ENCODE peak calls at places on chromosomes 5 and 9, in four cellular contexts. T is OCI-LY7; Z is CD8-positive, alpha-beta memory T cell; I is cardiac muscle cell. U is an unnamed sample.
A peak's percentile ranks its signal among the peaks of the same experiment; 100 is the strongest.

GRCh38 chr9:128093016-128093415 is 25.0 kb downstream of the SLC25A25 start:
- DNase-seq in I (no peak), T (no peak), Z (no peak), U (no peak)

GRCh38 chr5:159385529-159385928 is 55.2 kb upstream of the IL12B start:
- DNase-seq in T (no peak), Z (no peak), I (no peak), U (no peak)

GRCh38 chr5:118592678-118593328 is 395.5 kb downstream of the DTWD2 start:
- DNase-seq in I (no peak), T (peak; percentile 16), Z (no peak), U (no peak)

GRCh38 chr5:44565872-44566271 is 176.7 kb upstream of the FGF10 start:
- DNase-seq in T (no peak), Z (no peak), I (no peak), U (no peak)

GRCh38 chr5:10656176-10656830 is 92.4 kb downstream of the ANKRD33B start:
- DNase-seq in I (no peak), Z (no peak), T (no peak), U (no peak)

GRCh38 chr5:120140510-120140909 is 323.6 kb upstream of the PRR16 start:
- DNase-seq in Z (no peak), I (no peak), T (no peak), U (no peak)

GRCh38 chr9:102185962-102186361 is 447.5 kb upstream of the GRIN3A start:
- DNase-seq in Z (no peak), I (no peak), T (no peak), U (no peak)

GRCh38 chr5:96725257-96725656 is 63.1 kb downstream of the CAST start:
- DNase-seq in I (no peak), Z (no peak), T (no peak), U (no peak)

GRCh38 chr5:166551384-166551783 is 1740.1 kb upstream of the WWC1 start:
- DNase-seq in Z (no peak), I (peak; percentile 57), T (no peak), U (no peak)

GRCh38 chr9:16268037-16269010 is 602.1 kb downstream of the BNC2 start:
- DNase-seq in T (no peak), I (peak; percentile 32), Z (no peak), U (no peak)

GRCh38 chr5:45609661-45610060 is 86.5 kb downstream of the HCN1 start:
- DNase-seq in I (no peak), T (no peak), Z (no peak), U (no peak)

GRCh38 chr9:90900130-90900529 is 98.5 kb downstream of the SYK start:
- DNase-seq in Z (no peak), T (no peak), I (peak; percentile 49), U (no peak)

GRCh38 chr9:88143944-88144343 is 5.7 kb upstream of the SPATA31C2 start:
- DNase-seq in I (no peak), Z (no peak), T (no peak), U (no peak)

GRCh38 chr5:57871496-57871895 is 388.9 kb upstream of the ACTBL2 start:
- DNase-seq in I (no peak), Z (no peak), T (no peak), U (no peak)

GRCh38 chr5:1686066-1686802 is 113.4 kb downstream of the MRPL36 start:
- DNase-seq in T (no peak), Z (no peak), I (no peak), U (no peak)

GRCh38 chr5:33067291-33067690 is 356.2 kb downstream of the NPR3 start:
- DNase-seq in Z (no peak), I (no peak), T (no peak), U (no peak)

GRCh38 chr5:81334304-81335061 is 33.1 kb downstream of the ZCCHC9 start:
- DNase-seq in Z (no peak), T (no peak), I (peak; percentile 37), U (no peak)

GRCh38 chr5:9686211-9686610 is 56.1 kb upstream of the TAS2R1 start:
- DNase-seq in Z (no peak), T (no peak), I (peak; percentile 50), U (no peak)

DNA sequence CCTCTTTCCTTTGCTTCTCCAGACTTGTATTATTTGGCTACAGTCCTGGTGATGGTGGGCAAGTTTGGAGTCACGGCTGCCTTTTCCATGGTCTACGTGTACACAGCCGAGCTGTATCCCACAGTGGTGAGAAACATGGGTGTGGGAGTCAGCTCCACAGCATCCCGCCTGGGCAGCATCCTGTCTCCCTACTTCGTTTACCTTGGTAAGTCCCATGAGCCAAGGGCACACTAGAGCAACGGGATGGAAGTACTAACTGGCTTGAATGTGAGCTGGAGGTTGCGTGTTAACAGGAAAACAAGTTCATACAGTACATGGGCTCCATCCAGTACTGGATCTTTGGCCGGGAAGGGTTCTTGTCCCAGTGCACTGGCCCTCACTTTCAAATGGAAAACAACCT is 22.9 kb downstream of the SLC22A5 start:
- DNase-seq in T (no peak), Z (no peak), I (no peak), U (no peak)
- H3K4me1 ChIP-seq in T (peaks cover 14% of the 10 kb centered on the region), Z (peaks cover 48% of the 10 kb centered on the region), I (peaks cover 25% of the 10 kb centered on the region), U (no peaks in the 10 kb centered on the region)

DNA sequence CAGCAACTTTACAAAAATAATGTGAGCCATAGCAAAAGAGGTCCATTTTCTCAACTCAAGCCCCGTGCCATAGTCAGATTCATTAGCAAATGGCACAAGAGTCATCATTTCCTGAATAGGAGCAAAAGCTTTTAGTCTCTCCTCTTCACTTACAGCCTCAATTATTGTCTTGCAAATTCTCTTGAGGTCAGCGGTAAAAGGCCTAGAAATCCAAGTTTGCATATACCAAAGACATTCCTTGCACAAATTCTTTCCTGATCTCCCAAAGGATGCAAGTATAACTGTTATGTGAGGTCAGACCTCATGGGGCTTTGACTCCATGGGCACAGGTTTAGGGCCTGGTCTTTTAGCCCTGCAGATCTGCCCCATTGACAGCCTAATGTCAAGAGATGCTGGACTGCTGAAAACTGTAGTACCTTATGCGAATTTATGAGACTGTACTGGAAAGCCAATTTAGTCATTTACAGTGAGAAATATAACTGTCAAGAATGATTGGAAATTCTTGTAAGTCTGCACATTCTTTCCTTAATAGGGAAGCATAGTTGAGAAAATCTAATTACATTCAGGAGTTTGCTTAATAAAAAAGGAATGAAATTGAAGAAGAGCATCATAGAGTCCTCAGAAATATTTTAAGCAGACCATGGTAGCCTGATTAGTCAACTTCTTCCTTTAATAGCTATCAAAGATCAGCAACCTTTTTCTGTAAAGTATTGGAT is 45.4 kb downstream of the GCNT4 start:
- DNase-seq in T (no peak), I (peak; percentile 3), Z (no peak), U (peak; percentile 65)
- H3K4me3 ChIP-seq in T (no peak overlapping the region), I (no peak overlapping the region), Z (no peak overlapping the region), U (no peak overlapping the region)

GRCh38 chr9:120392711-120393110 is 187.3 kb downstream of the CDK5RAP2 start:
- DNase-seq in Z (no peak), T (no peak), I (no peak), U (no peak)
- H3K36me3 ChIP-seq in Z (peaks cover 51% of the 10 kb centered on the region), T (peaks cover 97% of the 10 kb centered on the region), I (peaks cover 25% of the 10 kb centered on the region), U (peaks cover 78% of the 10 kb centered on the region)

GRCh38 chr5:131214828-131215227 is 44.1 kb downstream of the LYRM7 start:
- DNase-seq in T (no peak), I (no peak), Z (no peak), U (no peak)
- H3K4me1 ChIP-seq in T (peaks cover 44% of the 10 kb centered on the region), I (peaks cover 16% of the 10 kb centered on the region), Z (peaks cover 32% of the 10 kb centered on the region), U (peaks cover 9% of the 10 kb centered on the region)

DNA sequence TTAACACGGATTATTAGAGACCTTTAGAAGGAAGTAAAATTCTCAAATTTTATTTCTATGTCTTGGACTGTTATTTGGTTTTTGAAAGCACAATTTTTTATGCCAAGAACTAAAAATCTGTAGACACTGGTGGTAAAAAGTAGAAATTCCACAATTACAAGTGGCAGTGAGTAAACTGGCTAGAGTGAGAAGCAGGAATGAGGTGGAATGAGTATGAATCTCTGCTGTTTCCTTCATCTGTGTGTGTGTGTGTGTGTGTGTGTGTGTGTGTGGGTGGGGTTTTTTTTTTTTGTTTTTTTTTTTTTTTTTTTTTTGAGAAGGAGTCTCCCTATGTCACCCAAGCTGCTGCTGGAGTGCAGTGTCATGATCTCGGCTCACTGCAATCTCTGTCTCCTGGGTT is 94.2 kb downstream of the TLE4 start:
- DNase-seq in T (no peak), Z (no peak), I (no peak), U (no peak)
- H3K4me3 ChIP-seq in T (no peak overlapping the region), Z (no peak overlapping the region), I (no peak overlapping the region), U (no peak overlapping the region)

DNA sequence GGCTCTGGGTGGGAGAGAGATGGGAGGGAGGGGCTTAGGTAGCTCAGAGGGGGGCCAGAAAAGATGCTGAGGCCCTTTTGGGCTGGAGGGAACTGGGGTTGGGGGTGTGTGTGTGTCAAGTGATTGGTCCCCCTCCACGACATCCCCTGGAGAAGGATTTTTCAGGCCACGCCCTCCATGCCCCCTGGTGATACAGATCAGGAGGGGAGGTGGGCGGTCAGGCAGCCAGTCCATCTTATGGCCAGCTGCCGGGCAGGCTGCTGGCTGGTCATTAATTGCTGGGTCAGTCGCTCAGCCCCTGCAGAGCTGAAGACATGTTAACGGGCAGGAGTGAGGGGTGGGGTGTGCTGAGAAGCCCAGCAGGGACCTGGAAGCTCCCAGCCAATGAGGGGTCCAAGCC is 19.4 kb downstream of the PDGFRB start:
- DNase-seq in I (no peak), T (no peak), Z (no peak), U (no peak)
- H3K36me3 ChIP-seq in I (no peaks in the 10 kb centered on the region), T (no peaks in the 10 kb centered on the region), Z (no peaks in the 10 kb centered on the region), U (no peaks in the 10 kb centered on the region)

GRCh38 chr5:173790177-173790719 is 97.9 kb upstream of the CPEB4 start:
- DNase-seq in T (peak; percentile 71), I (no peak), Z (no peak), U (no peak)

GRCh38 chr5:173793677-173794570 is 94.2 kb upstream of the CPEB4 start:
- DNase-seq in Z (no peak), T (no peak), I (no peak), U (no peak)

GRCh38 chr5:173792781-173793547 is 95.2 kb upstream of the CPEB4 start:
- DNase-seq in I (no peak), T (no peak), Z (no peak), U (no peak)

GRCh38 chr5:173790836-173791546 is 97.2 kb upstream of the CPEB4 start:
- DNase-seq in T (no peak), Z (no peak), I (no peak), U (no peak)

DNA sequence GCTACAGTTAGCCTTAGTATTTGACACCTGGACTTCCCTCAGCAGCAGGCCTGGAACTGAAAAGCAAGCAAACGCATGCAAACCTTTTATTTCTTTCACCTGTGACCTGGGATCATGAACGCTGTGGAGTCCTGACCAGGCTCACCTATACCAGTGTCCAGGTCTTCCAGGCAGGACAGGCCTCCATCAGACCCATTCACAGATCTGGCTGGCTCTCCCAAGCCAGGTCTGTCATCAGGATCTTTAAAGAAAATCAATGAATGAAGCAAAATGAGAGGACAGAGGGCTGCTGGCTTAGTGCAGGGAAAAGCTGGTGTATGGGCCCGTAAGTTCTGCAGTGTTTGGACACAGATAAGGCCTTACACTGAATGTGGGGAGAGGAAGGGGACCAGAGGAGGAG is 96.3 kb upstream of the CPEB4 start:
- DNase-seq in I (no peak), Z (no peak), T (no peak), U (no peak)
- H3K4me1 ChIP-seq in I (peaks cover 5% of the 10 kb centered on the region), Z (no peaks in the 10 kb centered on the region), T (peaks cover 60% of the 10 kb centered on the region), U (no peaks in the 10 kb centered on the region)

GRCh38 chr5:110726249-110727024 is at the start of gene TMEM232:
- DNase-seq in T (peak; percentile 16), Z (peak; percentile 87), I (peak; percentile 81), U (no peak)
- H3K4me3 ChIP-seq in T (peak within 1 kb of the TSS; percentile 25), Z (peak within 1 kb of the TSS; percentile 76), I (peak within 1 kb of the TSS; percentile 44), U (no peak within 1 kb of the TSS)